ENCODE peak calls at places on chromosome 7, in eight cellular contexts. E is foreskin fibroblast; L is activated CD4-positive, CD25-positive, alpha-beta regulatory T cell; J is activated CD8-positive, alpha-beta memory T cell treated with anti-CD3 and anti-CD28 coated beads for 24 hours; O is CD4-positive, alpha-beta T cell; B is GM13976; S is NT2/D1; P is hepatic stellate cell. F is an unnamed sample.

GRCh38 chr7:47777531-47778152 is 170.6 kb downstream of the PKD1L1 start:
- DNase-seq in E (no peak), L (no peak), J (no peak), O (no peak), B (no peak), S (no peak), P (no peak), F (no peak)

GRCh38 chr7:150329331-150330106 is 6.2 kb upstream of the ACTR3C start:
- DNase-seq in E (no peak), L (no peak), J (no peak), O (no peak), B (no peak), S (peak), P (no peak), F (no peak)

GRCh38 chr7:71752171-71752935 is 620.4 kb downstream of the GALNT17 start:
- DNase-seq in E (peak), L (no peak), J (peak), O (no peak), B (peak), S (no peak), P (peak), F (no peak)

GRCh38 chr7:41880107-41880506 is 177.2 kb upstream of the INHBA start:
- DNase-seq in E (peak), L (no peak), J (no peak), O (no peak), B (no peak), S (no peak), P (peak), F (no peak)

GRCh38 chr7:74305987-74306736 is 17.0 kb downstream of the CLIP2 start:
- DNase-seq in E (no peak), L (no peak), J (peak), O (no peak), B (peak), S (no peak), P (no peak), F (no peak)

GRCh38 chr7:100827330-100828226 is at the start of gene EPHB4:
- DNase-seq in E (peak), L (no peak), J (no peak), O (no peak), B (peak), S (peak), P (peak), F (peak)

GRCh38 chr7:52369922-52370321 is 665.5 kb upstream of the POM121L12 start:
- DNase-seq in E (no peak), L (no peak), J (no peak), O (no peak), B (no peak), S (no peak), P (no peak), F (no peak)

GRCh38 chr7:37414352-37414983 is 34.2 kb downstream of the ELMO1 start:
- DNase-seq in E (no peak), L (no peak), J (no peak), O (no peak), B (no peak), S (no peak), P (no peak), F (no peak)

GRCh38 chr7:68176974-68177373 is 1180.3 kb downstream of the TYW1 start:
- DNase-seq in E (no peak), L (no peak), J (no peak), O (no peak), B (peak), S (peak), P (no peak), F (no peak)

GRCh38 chr7:130896898-130897514 is 163.0 kb upstream of the KLF14 start:
- DNase-seq in E (peak), L (peak), J (peak), O (peak), B (peak), S (peak), P (peak), F (peak)

GRCh38 chr7:152865011-152865410 is 105.5 kb downstream of the ACTR3B start:
- DNase-seq in E (no peak), L (no peak), J (no peak), O (no peak), B (no peak), S (no peak), P (no peak), F (no peak)

GRCh38 chr7:117995850-117996650 is 122.8 kb upstream of the CTTNBP2 start:
- DNase-seq in E (no peak), L (no peak), J (no peak), O (no peak), B (no peak), S (no peak), P (no peak), F (no peak)